ENCODE peak calls at places on chromosomes 4 and X, in four cellular contexts. One of them, this sample, is unnamed. For H3K4me1, the result is how much of the 10 kb centered on the place peaks cover.

GRCh38 chr4:87030124-87030523 is 95.3 kb downstream of the AFF1 start:
- DNase-seq in astrocyte: no peak
- DNase-seq in H1: no peak
- DNase-seq in fibroblast of lung: no peak
- DNase-seq in this sample: no peak

GRCh38 chr4:174595141-174595929 is 73.0 kb upstream of the HPGD start:
- DNase-seq in fibroblast of lung: no peak
- DNase-seq in H1: no peak
- DNase-seq in astrocyte: no peak
- DNase-seq in this sample: no peak

GRCh38 chrX:139967300-139967699 is 2.0 kb upstream of the CXorf66 start:
- DNase-seq in H1: no peak
- DNase-seq in astrocyte: no peak
- DNase-seq in fibroblast of lung: peak
- DNase-seq in this sample: peak

GRCh38 chrX:118156254-118156952 is 39.8 kb upstream of the KLHL13 start:
- DNase-seq in H1: no peak
- DNase-seq in fibroblast of lung: no peak
- DNase-seq in astrocyte: no peak
- DNase-seq in this sample: no peak

GRCh38 chr4:38072578-38072977 is 112.4 kb downstream of the PTTG2 start:
- DNase-seq in fibroblast of lung: peak
- DNase-seq in astrocyte: no peak
- DNase-seq in H1: no peak
- DNase-seq in this sample: no peak

GRCh38 chr4:165635951-165636350 is 237.1 kb upstream of the TLL1 start:
- DNase-seq in H1: no peak
- DNase-seq in fibroblast of lung: no peak
- DNase-seq in astrocyte: no peak
- DNase-seq in this sample: no peak

GRCh38 chr4:134126161-134126560 is 75.4 kb downstream of the PABPC4L start:
- DNase-seq in fibroblast of lung: no peak
- DNase-seq in astrocyte: no peak
- DNase-seq in H1: no peak
- DNase-seq in this sample: peak

GRCh38 chrX:46791927-46792825 is 33.3 kb upstream of the SLC9A7 start:
- DNase-seq in astrocyte: peak
- DNase-seq in H1: no peak
- DNase-seq in fibroblast of lung: peak
- DNase-seq in this sample: peak

GRCh38 chrX:70445197-70445656 is 592 bp downstream of the DLG3 start:
- DNase-seq in astrocyte: no peak
- DNase-seq in fibroblast of lung: no peak
- DNase-seq in H1: no peak
- DNase-seq in this sample: no peak
- TF ChIP-seq EZH2 in astrocyte: peak
- TF ChIP-seq EZH2 in fibroblast of lung: no peak
- TF ChIP-seq EZH2 in H1: no peak
- TF ChIP-seq EZH2 in this sample: no peak

DNA sequence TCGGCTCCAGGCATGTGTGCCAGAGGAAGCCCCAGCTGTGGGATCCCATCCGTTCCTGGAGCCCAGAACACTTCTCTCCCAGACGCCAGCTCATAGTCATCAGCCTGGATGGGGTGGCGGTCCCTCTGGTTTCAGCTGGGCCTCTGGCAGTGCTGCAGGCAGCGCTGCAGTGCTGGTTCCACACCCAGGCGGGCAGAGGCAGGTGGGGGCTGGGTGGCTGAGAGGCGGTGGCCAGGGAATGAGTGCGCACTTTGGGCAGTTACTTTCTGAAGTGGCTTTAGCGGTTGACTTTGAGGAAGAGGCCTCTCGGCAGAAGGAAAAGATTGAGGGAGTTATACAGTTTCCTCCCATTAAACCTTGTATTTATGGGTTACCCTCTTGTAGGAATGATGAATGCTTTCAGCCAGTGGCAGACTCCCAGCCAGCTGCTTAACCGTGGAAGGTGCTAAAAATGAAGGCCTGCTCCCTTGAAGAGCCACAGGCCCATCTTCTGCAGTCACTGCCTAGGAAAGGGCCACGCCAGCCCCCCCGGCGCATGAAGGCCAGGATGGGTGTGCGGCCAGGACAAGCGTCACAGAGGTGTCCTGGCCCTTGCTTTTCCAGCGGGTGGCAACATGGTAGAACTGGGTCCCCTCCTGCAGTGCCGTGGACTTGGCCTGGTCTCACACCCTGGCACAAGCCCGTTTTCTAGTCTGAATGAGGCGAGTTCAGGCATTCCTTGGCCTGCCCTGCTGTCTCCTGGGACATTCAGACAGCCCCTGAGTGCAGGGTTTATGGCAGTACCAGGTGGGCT is 9.9 kb downstream of the TADA2B start:
- DNase-seq in fibroblast of lung: peak
- DNase-seq in astrocyte: no peak
- DNase-seq in H1: no peak
- DNase-seq in this sample: no peak
- H3K4me1 ChIP-seq in fibroblast of lung: under half
- H3K4me1 ChIP-seq in astrocyte: under half
- H3K4me1 ChIP-seq in H1: under half
- H3K4me1 ChIP-seq in this sample: under half

GRCh38 chrX:72142094-72142843 is 10.6 kb upstream of the RTL5 start:
- DNase-seq in H1: no peak
- DNase-seq in fibroblast of lung: no peak
- DNase-seq in astrocyte: peak
- DNase-seq in this sample: no peak
- H3K27ac ChIP-seq in H1: no peak
- H3K27ac ChIP-seq in fibroblast of lung: no peak
- H3K27ac ChIP-seq in astrocyte: no peak
- H3K27ac ChIP-seq in this sample: no peak

DNA sequence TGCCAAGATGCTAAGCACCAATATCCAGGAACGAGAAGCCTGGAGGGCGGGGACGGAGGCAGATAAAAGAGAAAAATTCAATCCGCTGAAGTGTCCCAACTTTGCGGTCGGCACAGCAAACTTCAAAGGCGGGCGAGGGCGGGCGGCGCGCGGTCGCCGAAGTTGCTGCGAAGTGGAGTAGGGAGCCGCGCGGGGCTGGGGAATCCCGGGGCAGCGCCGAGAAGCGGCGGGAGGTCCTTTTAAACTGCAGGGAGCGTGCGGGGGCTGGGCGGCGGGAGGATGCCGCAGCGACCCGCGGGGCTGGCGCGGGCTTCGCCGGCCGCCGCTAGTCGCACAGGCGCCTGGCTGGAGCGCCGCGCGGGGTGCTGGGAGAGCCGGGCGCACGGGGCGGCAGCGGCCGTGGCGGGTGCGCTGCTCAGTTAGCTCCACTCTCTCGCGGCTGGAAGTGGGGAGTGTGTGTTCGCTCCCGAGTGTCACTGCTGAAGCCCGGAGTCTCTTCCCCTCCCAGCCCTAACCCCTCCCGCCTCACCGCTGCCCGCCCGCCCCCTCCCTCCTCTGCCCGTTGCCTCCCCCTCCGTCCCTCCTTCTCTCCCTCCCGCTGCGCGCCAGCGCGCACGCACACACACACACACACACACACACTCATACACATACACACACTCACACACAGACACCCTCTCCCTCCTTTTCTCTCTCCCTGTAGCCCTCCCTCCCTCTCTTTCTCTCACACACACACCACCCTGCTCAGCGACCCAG is at the start of gene NDNF:
- DNase-seq in H1: peak
- DNase-seq in astrocyte: peak
- DNase-seq in fibroblast of lung: peak
- DNase-seq in this sample: peak
- TF ChIP-seq EZH2 in H1: peak
- TF ChIP-seq EZH2 in astrocyte: peak
- TF ChIP-seq EZH2 in fibroblast of lung: no peak
- TF ChIP-seq EZH2 in this sample: no peak

This sample was measured in A673.